ENCODE peak calls at places on chromosomes 2 and 18, in seven cellular contexts. M, G, P, L, T, O and V are unnamed samples.

GRCh38 chr2:215713393-215713792 is 277.5 kb upstream of the FN1 start:
- DNase-seq in L (no peak), M (no peak), T (no peak), G (no peak), P (peak; percentile 66), O (no peak), V (peak; percentile 92)

GRCh38 chr2:110732422-110733413 is at the start of gene ACOXL:
- DNase-seq in M (peak; percentile 39), L (no peak), P (no peak), O (no peak), G (no peak), T (peak; percentile 36), V (no peak)

GRCh38 chr2:236858661-236859060 is 227.0 kb upstream of the COPS8 start:
- DNase-seq in O (no peak), G (no peak), T (no peak), M (no peak), P (no peak), L (no peak), V (no peak)

GRCh38 chr2:112630268-112630667 is 15.5 kb upstream of the SLC20A1 start:
- DNase-seq in L (no peak), O (no peak), M (no peak), P (no peak), T (no peak), G (no peak), V (no peak)

GRCh38 chr2:30688956-30689401 is 118.3 kb downstream of the CAPN13 start:
- DNase-seq in T (no peak), P (no peak), O (no peak), L (no peak), M (no peak), G (no peak), V (no peak)

GRCh38 chr18:49640741-49641140 is 78.9 kb downstream of the LIPG start:
- DNase-seq in L (no peak), G (no peak), P (no peak), T (no peak), O (no peak), M (no peak), V (no peak)

GRCh38 chr2:32342811-32343210 is 14.0 kb upstream of the BIRC6 start:
- DNase-seq in T (no peak), O (no peak), L (no peak), P (no peak), M (no peak), G (no peak), V (no peak)

GRCh38 chr2:174350018-174350417 is 15.3 kb downstream of the SP9 start:
- DNase-seq in G (no peak), T (no peak), O (no peak), L (peak; percentile 72), M (no peak), P (peak; percentile 27), V (peak; percentile 14)

GRCh38 chr18:23012249-23012648 is 79.1 kb downstream of the RBBP8 start:
- DNase-seq in P (no peak), M (no peak), T (no peak), O (no peak), G (no peak), L (no peak), V (no peak)

GRCh38 chr2:240568678-240569522 is 616 bp downstream of the RNPEPL1 start:
- DNase-seq in G (peak; percentile 55), L (peak; percentile 91), T (peak; percentile 57), P (peak; percentile 83), M (peak; percentile 78), O (no peak), V (peak; percentile 60)

GRCh38 chr2:39593439-39594393 is 72.0 kb upstream of the TMEM178A start:
- DNase-seq in G (no peak), T (no peak), L (peak; percentile 71), O (peak; percentile 14), M (peak; percentile 62), P (peak; percentile 85), V (peak; percentile 77)

GRCh38 chr18:79737426-79737825 is 57.8 kb downstream of the CTDP1 start:
- DNase-seq in G (no peak), M (no peak), O (no peak), L (no peak), P (no peak), T (no peak), V (no peak)

GRCh38 chr2:230408244-230408842 is 7.7 kb upstream of the SP100 start:
- DNase-seq in L (no peak), O (no peak), T (no peak), G (no peak), M (no peak), P (peak; percentile 85), V (peak; percentile 54)

GRCh38 chr2:138447889-138448570 is 53.5 kb upstream of the SPOPL start:
- DNase-seq in M (no peak), T (no peak), G (no peak), O (no peak), L (no peak), P (no peak), V (no peak)

GRCh38 chr2:58030789-58031188 is 15.8 kb upstream of the VRK2 start:
- DNase-seq in M (no peak), G (no peak), O (no peak), L (no peak), P (no peak), T (no peak), V (no peak)

GRCh38 chr2:14540003-14540402 is 92.5 kb upstream of the LRATD1 start:
- DNase-seq in O (no peak), L (no peak), M (no peak), P (no peak), T (no peak), G (no peak), V (no peak)

GRCh38 chr18:26017929-26018328 is 72.5 kb downstream of the SS18 start:
- DNase-seq in G (no peak), O (no peak), T (peak; percentile 23), M (no peak), P (no peak), L (no peak), V (no peak)

GRCh38 chr18:5768454-5768853 is 126.9 kb downstream of the TMEM200C start:
- DNase-seq in T (no peak), M (no peak), P (no peak), L (no peak), O (no peak), G (no peak), V (no peak)

GRCh38 chr2:174007010-174007409 is 41.8 kb upstream of the SP3 start:
- DNase-seq in P (no peak), G (no peak), T (peak; percentile 81), L (no peak), M (no peak), O (no peak), V (peak; percentile 76)

GRCh38 chr2:61371027-61371426 is 99.9 kb downstream of the USP34 start:
- DNase-seq in T (no peak), L (no peak), M (no peak), P (no peak), O (no peak), G (no peak), V (peak; percentile 41)

GRCh38 chr2:215430528-215431187 is 5.2 kb downstream of the FN1 start:
- DNase-seq in L (no peak), O (no peak), T (no peak), P (peak; percentile 39), G (no peak), M (no peak), V (peak; percentile 55)

GRCh38 chr18:48785686-48786470 is 164.9 kb downstream of the SMAD7 start:
- DNase-seq in O (no peak), L (no peak), G (no peak), T (no peak), M (no peak), P (no peak), V (no peak)

GRCh38 chr2:2847131-2847740 is 516.2 kb upstream of the MYT1L start:
- DNase-seq in G (no peak), L (no peak), T (peak; percentile 87), M (peak; percentile 51), O (no peak), P (no peak), V (no peak)

GRCh38 chr2:127064642-127065250 is 42.2 kb downstream of the BIN1 start:
- DNase-seq in T (no peak), O (peak; percentile 98), P (peak; percentile 98), M (peak; percentile 48), G (no peak), L (no peak), V (peak; percentile 99)

GRCh38 chr2:239555566-239555895 is 154.7 kb upstream of the HDAC4 start:
- DNase-seq in O (no peak), T (no peak), G (no peak), M (no peak), P (no peak), L (no peak), V (no peak)

GRCh38 chr2:451495-451894 is 163.6 kb upstream of the ALKAL2 start:
- DNase-seq in L (no peak), O (no peak), T (no peak), G (no peak), M (no peak), P (no peak), V (no peak)

GRCh38 chr2:4763009-4763408 is 929.2 kb upstream of the SOX11 start:
- DNase-seq in G (no peak), O (peak; percentile 12), L (peak; percentile 70), M (peak; percentile 42), T (no peak), P (no peak), V (no peak)

GRCh38 chr2:241005569-241005968 is 7.2 kb downstream of the SNED1 start:
- DNase-seq in L (no peak), G (no peak), P (no peak), T (no peak), O (no peak), M (no peak), V (no peak)

GRCh38 chr2:154699560-154699901 is 1.0 kb downstream of the KCNJ3 start:
- DNase-seq in O (no peak), L (no peak), P (no peak), G (no peak), M (no peak), T (no peak), V (no peak)

GRCh38 chr2:64730551-64731305 is 77.0 kb upstream of the SERTAD2 start:
- DNase-seq in T (peak; percentile 48), O (peak; percentile 35), P (peak; percentile 58), L (peak; percentile 81), G (peak; percentile 53), M (peak; percentile 75), V (peak; percentile 91)

GRCh38 chr2:12440731-12441130 is 276.0 kb upstream of the TRIB2 start:
- DNase-seq in P (no peak), O (no peak), G (no peak), L (no peak), T (no peak), M (no peak), V (no peak)

GRCh38 chr18:57466745-57467144 is 31.6 kb downstream of the ONECUT2 start:
- DNase-seq in O (no peak), L (no peak), M (no peak), G (no peak), T (no peak), P (no peak), V (no peak)

GRCh38 chr2:202018950-202019349 is 14.7 kb upstream of the FZD7 start:
- DNase-seq in G (no peak), P (no peak), M (no peak), T (no peak), L (no peak), O (no peak), V (peak; percentile 55)

GRCh38 chr2:74498500-74499268 is 719 bp downstream of the LBX2 start:
- DNase-seq in L (no peak), O (no peak), G (no peak), M (no peak), P (peak; percentile 31), T (peak; percentile 53), V (peak; percentile 52)

GRCh38 chr18:13288509-13289138 is 70.1 kb downstream of the LDLRAD4 start:
- DNase-seq in M (no peak), L (no peak), T (no peak), O (no peak), P (no peak), G (no peak), V (no peak)

GRCh38 chr2:46481541-46482193 is 2.3 kb downstream of the TMEM247 start:
- DNase-seq in P (peak; percentile 62), T (peak; percentile 83), M (no peak), L (no peak), O (peak; percentile 78), G (no peak), V (peak; percentile 84)

GRCh38 chr2:86753606-86754005 is 33.5 kb downstream of the RMND5A start:
- DNase-seq in M (no peak), O (no peak), L (no peak), P (no peak), G (no peak), T (no peak), V (no peak)

GRCh38 chr2:131105156-131105949 is at the start of gene PLEKHB2:
- DNase-seq in G (peak; percentile 91), P (peak; percentile 99), L (peak; percentile 96), T (peak; percentile 96), M (peak; percentile 92), O (peak; percentile 85), V (peak; percentile 89)